ENCODE peak calls at places on chromosomes 6 and 20, in nine cellular contexts. One of them, this sample, is unnamed.

GRCh38 chr20:36368400-36368799 is 62.3 kb downstream of the DLGAP4 start:
- DNase-seq in dorsolateral prefrontal cortex: no peak
- DNase-seq in fibroblast of lung: no peak
- DNase-seq in HFF-Myc: no peak
- DNase-seq in GM12864: no peak
- DNase-seq in right cardiac atrium: no peak
- DNase-seq in effector memory CD4-positive, alpha-beta T cell: no peak
- DNase-seq in thoracic aorta: no peak
- DNase-seq in epithelial cell of esophagus: no peak
- DNase-seq in this sample: no peak

GRCh38 chr6:68639211-68639610 is 4.1 kb downstream of the ADGRB3 start:
- DNase-seq in dorsolateral prefrontal cortex: peak
- DNase-seq in fibroblast of lung: no peak
- DNase-seq in HFF-Myc: no peak
- DNase-seq in GM12864: no peak
- DNase-seq in right cardiac atrium: no peak
- DNase-seq in effector memory CD4-positive, alpha-beta T cell: no peak
- DNase-seq in thoracic aorta: no peak
- DNase-seq in epithelial cell of esophagus: no peak
- DNase-seq in this sample: no peak

GRCh38 chr20:55159230-55159629 is 683.8 kb downstream of the DOK5 start:
- DNase-seq in dorsolateral prefrontal cortex: no peak
- DNase-seq in fibroblast of lung: no peak
- DNase-seq in HFF-Myc: no peak
- DNase-seq in GM12864: no peak
- DNase-seq in right cardiac atrium: no peak
- DNase-seq in effector memory CD4-positive, alpha-beta T cell: no peak
- DNase-seq in thoracic aorta: no peak
- DNase-seq in epithelial cell of esophagus: no peak
- DNase-seq in this sample: no peak

GRCh38 chr6:2237001-2237400 is 8.4 kb downstream of the GMDS start:
- DNase-seq in dorsolateral prefrontal cortex: no peak
- DNase-seq in fibroblast of lung: peak
- DNase-seq in HFF-Myc: peak
- DNase-seq in GM12864: no peak
- DNase-seq in right cardiac atrium: no peak
- DNase-seq in effector memory CD4-positive, alpha-beta T cell: no peak
- DNase-seq in thoracic aorta: no peak
- DNase-seq in epithelial cell of esophagus: peak
- DNase-seq in this sample: no peak

GRCh38 chr6:97059473-97059872 is 134.9 kb downstream of the KLHL32 start:
- DNase-seq in dorsolateral prefrontal cortex: no peak
- DNase-seq in fibroblast of lung: peak
- DNase-seq in HFF-Myc: no peak
- DNase-seq in GM12864: peak
- DNase-seq in right cardiac atrium: no peak
- DNase-seq in effector memory CD4-positive, alpha-beta T cell: no peak
- DNase-seq in thoracic aorta: no peak
- DNase-seq in epithelial cell of esophagus: peak
- DNase-seq in this sample: no peak

GRCh38 chr6:121437861-121438651 is 2.6 kb downstream of the GJA1 start:
- DNase-seq in dorsolateral prefrontal cortex: no peak
- DNase-seq in fibroblast of lung: peak
- DNase-seq in HFF-Myc: no peak
- DNase-seq in GM12864: no peak
- DNase-seq in right cardiac atrium: peak
- DNase-seq in effector memory CD4-positive, alpha-beta T cell: no peak
- DNase-seq in thoracic aorta: peak
- DNase-seq in epithelial cell of esophagus: peak
- DNase-seq in this sample: no peak

GRCh38 chr20:63376283-63377250 is 15.4 kb upstream of the CHRNA4 start:
- DNase-seq in dorsolateral prefrontal cortex: no peak
- DNase-seq in fibroblast of lung: no peak
- DNase-seq in HFF-Myc: no peak
- DNase-seq in GM12864: no peak
- DNase-seq in right cardiac atrium: peak
- DNase-seq in effector memory CD4-positive, alpha-beta T cell: no peak
- DNase-seq in thoracic aorta: no peak
- DNase-seq in epithelial cell of esophagus: no peak
- DNase-seq in this sample: no peak

GRCh38 chr6:7146079-7146828 is 38.5 kb downstream of the RREB1 start:
- DNase-seq in dorsolateral prefrontal cortex: no peak
- DNase-seq in fibroblast of lung: peak
- DNase-seq in HFF-Myc: no peak
- DNase-seq in GM12864: no peak
- DNase-seq in right cardiac atrium: peak
- DNase-seq in effector memory CD4-positive, alpha-beta T cell: no peak
- DNase-seq in thoracic aorta: no peak
- DNase-seq in epithelial cell of esophagus: peak
- DNase-seq in this sample: no peak

GRCh38 chr6:113488061-113488460 is 369.1 kb upstream of the MARCKS start:
- DNase-seq in dorsolateral prefrontal cortex: no peak
- DNase-seq in fibroblast of lung: no peak
- DNase-seq in HFF-Myc: no peak
- DNase-seq in GM12864: no peak
- DNase-seq in right cardiac atrium: no peak
- DNase-seq in effector memory CD4-positive, alpha-beta T cell: no peak
- DNase-seq in thoracic aorta: no peak
- DNase-seq in epithelial cell of esophagus: peak
- DNase-seq in this sample: no peak

GRCh38 chr6:152218887-152219286 is 411.4 kb downstream of the ESR1 start:
- DNase-seq in dorsolateral prefrontal cortex: no peak
- DNase-seq in fibroblast of lung: no peak
- DNase-seq in HFF-Myc: no peak
- DNase-seq in GM12864: no peak
- DNase-seq in right cardiac atrium: no peak
- DNase-seq in effector memory CD4-positive, alpha-beta T cell: no peak
- DNase-seq in thoracic aorta: no peak
- DNase-seq in epithelial cell of esophagus: no peak
- DNase-seq in this sample: no peak

GRCh38 chr6:107510108-107510507 is 20.2 kb downstream of the SOBP start:
- DNase-seq in dorsolateral prefrontal cortex: no peak
- DNase-seq in fibroblast of lung: no peak
- DNase-seq in HFF-Myc: no peak
- DNase-seq in GM12864: no peak
- DNase-seq in right cardiac atrium: no peak
- DNase-seq in effector memory CD4-positive, alpha-beta T cell: no peak
- DNase-seq in thoracic aorta: no peak
- DNase-seq in epithelial cell of esophagus: no peak
- DNase-seq in this sample: no peak

GRCh38 chr20:14997791-14998190 is 660.4 kb upstream of the FLRT3 start:
- DNase-seq in dorsolateral prefrontal cortex: no peak
- DNase-seq in fibroblast of lung: peak
- DNase-seq in HFF-Myc: peak
- DNase-seq in GM12864: no peak
- DNase-seq in right cardiac atrium: no peak
- DNase-seq in effector memory CD4-positive, alpha-beta T cell: no peak
- DNase-seq in thoracic aorta: no peak
- DNase-seq in epithelial cell of esophagus: peak
- DNase-seq in this sample: no peak

GRCh38 chr20:45685896-45686295 is 15.9 kb upstream of the WFDC11 start:
- DNase-seq in dorsolateral prefrontal cortex: no peak
- DNase-seq in fibroblast of lung: no peak
- DNase-seq in HFF-Myc: peak
- DNase-seq in GM12864: no peak
- DNase-seq in right cardiac atrium: no peak
- DNase-seq in effector memory CD4-positive, alpha-beta T cell: no peak
- DNase-seq in thoracic aorta: no peak
- DNase-seq in epithelial cell of esophagus: peak
- DNase-seq in this sample: no peak

GRCh38 chr20:20017001-20017851 is at the start of gene NAA20:
- DNase-seq in dorsolateral prefrontal cortex: peak
- DNase-seq in fibroblast of lung: peak
- DNase-seq in HFF-Myc: peak
- DNase-seq in GM12864: peak
- DNase-seq in right cardiac atrium: peak
- DNase-seq in effector memory CD4-positive, alpha-beta T cell: peak
- DNase-seq in thoracic aorta: peak
- DNase-seq in epithelial cell of esophagus: peak
- DNase-seq in this sample: peak

DNA sequence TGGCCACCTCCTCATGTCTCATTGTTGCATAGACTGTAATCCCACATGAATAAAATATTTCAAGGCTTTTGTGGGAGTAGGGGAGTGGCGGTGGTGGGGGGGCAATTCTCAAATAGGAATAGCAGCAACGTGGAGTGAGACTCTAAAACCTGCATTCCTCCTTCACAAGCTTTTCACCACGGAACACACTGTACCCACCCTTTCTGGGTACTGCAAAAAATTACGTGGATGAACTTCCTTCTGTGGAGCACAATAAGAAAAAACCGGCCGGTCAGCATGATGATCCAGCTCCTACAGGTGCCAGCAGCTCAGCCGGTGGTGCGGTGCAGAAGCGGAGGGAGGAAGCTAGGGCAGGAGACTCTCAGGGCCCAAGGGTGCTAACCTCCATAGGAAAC is 930 bp upstream of the RRAGD start:
- DNase-seq in dorsolateral prefrontal cortex: no peak
- DNase-seq in fibroblast of lung: no peak
- DNase-seq in HFF-Myc: no peak
- DNase-seq in GM12864: no peak
- DNase-seq in right cardiac atrium: no peak
- DNase-seq in effector memory CD4-positive, alpha-beta T cell: no peak
- DNase-seq in thoracic aorta: no peak
- DNase-seq in epithelial cell of esophagus: peak
- DNase-seq in this sample: no peak
- H3K4me3 ChIP-seq in dorsolateral prefrontal cortex: peak
- H3K4me3 ChIP-seq in fibroblast of lung: no peak
- H3K4me3 ChIP-seq in HFF-Myc: no peak
- H3K4me3 ChIP-seq in GM12864: peak
- H3K4me3 ChIP-seq in right cardiac atrium: peak
- H3K4me3 ChIP-seq in effector memory CD4-positive, alpha-beta T cell: peak
- H3K4me3 ChIP-seq in thoracic aorta: peak
- H3K4me3 ChIP-seq in epithelial cell of esophagus: peak
- H3K4me3 ChIP-seq in this sample: no peak

DNA sequence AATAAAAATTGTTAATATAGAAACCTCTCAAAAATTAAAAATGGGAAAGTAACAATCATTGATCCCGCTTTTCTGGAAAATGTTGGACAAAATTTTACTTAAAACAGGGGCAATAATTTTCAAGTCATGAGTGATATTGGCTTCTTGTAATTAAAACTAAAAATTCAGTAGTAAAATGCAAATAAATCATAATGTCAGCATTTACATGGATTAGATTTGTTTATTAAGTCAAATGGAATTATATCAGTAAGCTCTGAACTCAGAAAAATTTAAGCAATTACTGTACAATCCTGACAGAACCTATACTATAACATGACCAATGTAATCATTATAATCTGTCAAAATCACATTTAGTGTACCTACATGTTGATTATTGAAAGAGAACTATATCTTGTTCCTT is 39.9 kb upstream of the NKX2-4 start:
- DNase-seq in dorsolateral prefrontal cortex: no peak
- DNase-seq in fibroblast of lung: no peak
- DNase-seq in HFF-Myc: no peak
- DNase-seq in GM12864: no peak
- DNase-seq in right cardiac atrium: no peak
- DNase-seq in effector memory CD4-positive, alpha-beta T cell: no peak
- DNase-seq in thoracic aorta: no peak
- DNase-seq in epithelial cell of esophagus: no peak
- DNase-seq in this sample: no peak
- H3K4me3 ChIP-seq in dorsolateral prefrontal cortex: no peak
- H3K4me3 ChIP-seq in fibroblast of lung: no peak
- H3K4me3 ChIP-seq in HFF-Myc: no peak
- H3K4me3 ChIP-seq in GM12864: no peak
- H3K4me3 ChIP-seq in right cardiac atrium: no peak
- H3K4me3 ChIP-seq in effector memory CD4-positive, alpha-beta T cell: no peak
- H3K4me3 ChIP-seq in thoracic aorta: no peak
- H3K4me3 ChIP-seq in epithelial cell of esophagus: no peak
- H3K4me3 ChIP-seq in this sample: no peak

GRCh38 chr6:167093406-167093921 is 29.4 kb upstream of the CCR6 start:
- DNase-seq in dorsolateral prefrontal cortex: no peak
- DNase-seq in fibroblast of lung: no peak
- DNase-seq in HFF-Myc: no peak
- DNase-seq in GM12864: no peak
- DNase-seq in right cardiac atrium: no peak
- DNase-seq in effector memory CD4-positive, alpha-beta T cell: no peak
- DNase-seq in thoracic aorta: no peak
- DNase-seq in epithelial cell of esophagus: no peak
- DNase-seq in this sample: no peak

GRCh38 chr6:167094436-167094819 is 28.5 kb upstream of the CCR6 start:
- DNase-seq in dorsolateral prefrontal cortex: no peak
- DNase-seq in fibroblast of lung: no peak
- DNase-seq in HFF-Myc: no peak
- DNase-seq in GM12864: no peak
- DNase-seq in right cardiac atrium: no peak
- DNase-seq in effector memory CD4-positive, alpha-beta T cell: no peak
- DNase-seq in thoracic aorta: no peak
- DNase-seq in epithelial cell of esophagus: no peak
- DNase-seq in this sample: no peak

GRCh38 chr6:167095888-167096287 is 27.0 kb upstream of the CCR6 start:
- DNase-seq in dorsolateral prefrontal cortex: no peak
- DNase-seq in fibroblast of lung: no peak
- DNase-seq in HFF-Myc: no peak
- DNase-seq in GM12864: no peak
- DNase-seq in right cardiac atrium: no peak
- DNase-seq in effector memory CD4-positive, alpha-beta T cell: no peak
- DNase-seq in thoracic aorta: no peak
- DNase-seq in epithelial cell of esophagus: no peak
- DNase-seq in this sample: no peak

GRCh38 chr6:167093922-167094432 is 28.9 kb upstream of the CCR6 start:
- DNase-seq in dorsolateral prefrontal cortex: no peak
- DNase-seq in fibroblast of lung: no peak
- DNase-seq in HFF-Myc: no peak
- DNase-seq in GM12864: peak
- DNase-seq in right cardiac atrium: peak
- DNase-seq in effector memory CD4-positive, alpha-beta T cell: peak
- DNase-seq in thoracic aorta: no peak
- DNase-seq in epithelial cell of esophagus: no peak
- DNase-seq in this sample: no peak

GRCh38 chr6:167094820-167095637 is 27.9 kb upstream of the CCR6 start:
- DNase-seq in dorsolateral prefrontal cortex: no peak
- DNase-seq in fibroblast of lung: no peak
- DNase-seq in HFF-Myc: no peak
- DNase-seq in GM12864: peak
- DNase-seq in right cardiac atrium: no peak
- DNase-seq in effector memory CD4-positive, alpha-beta T cell: peak
- DNase-seq in thoracic aorta: no peak
- DNase-seq in epithelial cell of esophagus: no peak
- DNase-seq in this sample: no peak
- H3K4me3 ChIP-seq in dorsolateral prefrontal cortex: no peak
- H3K4me3 ChIP-seq in fibroblast of lung: no peak
- H3K4me3 ChIP-seq in HFF-Myc: no peak
- H3K4me3 ChIP-seq in GM12864: peak
- H3K4me3 ChIP-seq in right cardiac atrium: no peak
- H3K4me3 ChIP-seq in effector memory CD4-positive, alpha-beta T cell: no peak
- H3K4me3 ChIP-seq in thoracic aorta: no peak
- H3K4me3 ChIP-seq in epithelial cell of esophagus: no peak
- H3K4me3 ChIP-seq in this sample: no peak

DNA sequence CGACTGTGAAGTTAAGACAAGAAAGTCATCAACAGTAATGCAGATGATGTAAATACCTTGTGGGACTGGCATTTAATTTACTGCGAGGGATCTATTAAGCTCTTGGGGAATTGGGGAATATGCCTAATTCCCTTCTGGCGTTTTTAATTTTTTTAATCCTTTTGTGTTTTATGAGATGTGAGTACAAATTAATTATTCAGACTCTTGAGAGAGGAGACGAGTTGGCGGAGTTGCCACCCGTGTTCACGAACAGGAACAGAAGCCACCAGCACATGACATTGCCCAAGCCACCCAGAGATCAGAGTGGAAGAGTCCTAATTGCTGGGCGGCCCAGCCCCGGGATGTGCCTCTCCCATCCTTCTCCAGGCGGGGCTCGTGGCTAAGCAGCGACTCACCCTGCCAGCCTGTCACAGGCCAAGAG is 518 bp upstream of the CRYBG1 start:
- DNase-seq in dorsolateral prefrontal cortex: no peak
- DNase-seq in fibroblast of lung: no peak
- DNase-seq in HFF-Myc: no peak
- DNase-seq in GM12864: no peak
- DNase-seq in right cardiac atrium: no peak
- DNase-seq in effector memory CD4-positive, alpha-beta T cell: no peak
- DNase-seq in thoracic aorta: no peak
- DNase-seq in epithelial cell of esophagus: no peak
- DNase-seq in this sample: no peak
- H3K4me3 ChIP-seq in dorsolateral prefrontal cortex: peak
- H3K4me3 ChIP-seq in fibroblast of lung: no peak
- H3K4me3 ChIP-seq in HFF-Myc: peak
- H3K4me3 ChIP-seq in GM12864: no peak
- H3K4me3 ChIP-seq in right cardiac atrium: peak
- H3K4me3 ChIP-seq in effector memory CD4-positive, alpha-beta T cell: no peak
- H3K4me3 ChIP-seq in thoracic aorta: peak
- H3K4me3 ChIP-seq in epithelial cell of esophagus: peak
- H3K4me3 ChIP-seq in this sample: peak